ENCODE peak calls at places on chromosomes 11 and 22, in four cellular contexts. W, X, Y and U are unnamed samples.

GRCh38 chr11:36027731-36028130 is 83.9 kb downstream of the LDLRAD3 start:
- DNase-seq in X (no peak), Y (no peak), W (no peak), U (no peak)

GRCh38 chr11:8030526-8031247 is 43.5 kb downstream of the EIF3F start:
- DNase-seq in W (no peak), Y (no peak), X (no peak), U (no peak)

GRCh38 chr11:23746896-23747295 is 750.0 kb upstream of the LUZP2 start:
- DNase-seq in X (no peak), W (no peak), Y (no peak), U (no peak)

GRCh38 chr11:65545853-65546216 is 12.3 kb downstream of the LTBP3 start:
- DNase-seq in W (no peak), Y (no peak), X (no peak), U (no peak)

GRCh38 chr11:114606003-114606801 is 10.6 kb upstream of the NXPE4 start:
- DNase-seq in X (no peak), Y (no peak), W (no peak), U (no peak)

GRCh38 chr22:48334971-48335370 is 1492.7 kb downstream of the BRD1 start:
- DNase-seq in X (no peak), W (no peak), Y (no peak), U (no peak)

GRCh38 chr11:44634401-44635281 is 69.2 kb downstream of the CD82 start:
- DNase-seq in X (no peak), Y (no peak), W (no peak), U (no peak)

GRCh38 chr11:66438504-66439466 is at the start of gene MRPL11:
- DNase-seq in X (peak), Y (peak), W (peak), U (peak)

GRCh38 chr11:29336727-29337212 is 680.1 kb downstream of the KCNA4 start:
- DNase-seq in X (no peak), W (no peak), Y (no peak), U (no peak)

GRCh38 chr11:113247231-113247630 is 67.2 kb upstream of the TTC12 start:
- DNase-seq in X (no peak), W (no peak), Y (no peak), U (no peak)